ENCODE peak calls at places on chromosomes 11 and 22, in eight cellular contexts. One of them, this sample, is unnamed.

GRCh38 chr11:46338988-46339666 is 8.1 kb upstream of the DGKZ start:
- DNase-seq in fibroblast of the aortic adventitia: no peak
- DNase-seq in heart left ventricle: peak; percentile 69
- DNase-seq in GM12865: no peak
- DNase-seq in right lobe of liver: no peak
- DNase-seq in left ventricle myocardium inferior: peak; percentile 61
- DNase-seq in psoas muscle: peak; percentile 33
- DNase-seq in BJ: no peak
- DNase-seq in this sample: no peak

GRCh38 chr11:2378527-2379210 is 1.6 kb downstream of the CD81 start:
- DNase-seq in fibroblast of the aortic adventitia: peak; percentile 63
- DNase-seq in heart left ventricle: peak; percentile 66
- DNase-seq in GM12865: no peak
- DNase-seq in right lobe of liver: peak; percentile 28
- DNase-seq in left ventricle myocardium inferior: peak; percentile 62
- DNase-seq in psoas muscle: peak; percentile 68
- DNase-seq in BJ: no peak
- DNase-seq in this sample: no peak

GRCh38 chr11:33445761-33446161 is 188.6 kb downstream of the HIPK3 start:
- DNase-seq in fibroblast of the aortic adventitia: peak; percentile 47
- DNase-seq in heart left ventricle: no peak
- DNase-seq in GM12865: no peak
- DNase-seq in right lobe of liver: no peak
- DNase-seq in left ventricle myocardium inferior: no peak
- DNase-seq in psoas muscle: no peak
- DNase-seq in BJ: no peak
- DNase-seq in this sample: no peak

GRCh38 chr11:124583827-124584226 is 14.0 kb downstream of the OR8A1 start:
- DNase-seq in fibroblast of the aortic adventitia: no peak
- DNase-seq in heart left ventricle: no peak
- DNase-seq in GM12865: no peak
- DNase-seq in right lobe of liver: no peak
- DNase-seq in left ventricle myocardium inferior: no peak
- DNase-seq in psoas muscle: no peak
- DNase-seq in BJ: no peak
- DNase-seq in this sample: no peak

GRCh38 chr11:66002648-66003225 is 434 bp downstream of the BANF1 start:
- DNase-seq in fibroblast of the aortic adventitia: peak; percentile 45
- DNase-seq in heart left ventricle: no peak
- DNase-seq in GM12865: no peak
- DNase-seq in right lobe of liver: peak; percentile 75
- DNase-seq in left ventricle myocardium inferior: peak; percentile 50
- DNase-seq in psoas muscle: peak; percentile 82
- DNase-seq in BJ: no peak
- DNase-seq in this sample: no peak

GRCh38 chr11:13695886-13696285 is 27.4 kb downstream of the FAR1 start:
- DNase-seq in fibroblast of the aortic adventitia: no peak
- DNase-seq in heart left ventricle: no peak
- DNase-seq in GM12865: no peak
- DNase-seq in right lobe of liver: no peak
- DNase-seq in left ventricle myocardium inferior: no peak
- DNase-seq in psoas muscle: no peak
- DNase-seq in BJ: no peak
- DNase-seq in this sample: no peak

GRCh38 chr11:27842290-27842689 is 142.0 kb upstream of the BDNF start:
- DNase-seq in fibroblast of the aortic adventitia: no peak
- DNase-seq in heart left ventricle: no peak
- DNase-seq in GM12865: peak; percentile 17
- DNase-seq in right lobe of liver: no peak
- DNase-seq in left ventricle myocardium inferior: no peak
- DNase-seq in psoas muscle: no peak
- DNase-seq in BJ: no peak
- DNase-seq in this sample: no peak

GRCh38 chr22:29259253-29259899 is 8.4 kb downstream of the RHBDD3 start:
- DNase-seq in fibroblast of the aortic adventitia: no peak
- DNase-seq in heart left ventricle: no peak
- DNase-seq in GM12865: no peak
- DNase-seq in right lobe of liver: no peak
- DNase-seq in left ventricle myocardium inferior: no peak
- DNase-seq in psoas muscle: no peak
- DNase-seq in BJ: no peak
- DNase-seq in this sample: no peak

GRCh38 chr11:115958089-115959000 is 454.1 kb upstream of the CADM1 start:
- DNase-seq in fibroblast of the aortic adventitia: no peak
- DNase-seq in heart left ventricle: no peak
- DNase-seq in GM12865: no peak
- DNase-seq in right lobe of liver: no peak
- DNase-seq in left ventricle myocardium inferior: no peak
- DNase-seq in psoas muscle: no peak
- DNase-seq in BJ: no peak
- DNase-seq in this sample: no peak

GRCh38 chr11:68032997-68033707 is 2.7 kb downstream of the NDUFS8 start:
- DNase-seq in fibroblast of the aortic adventitia: no peak
- DNase-seq in heart left ventricle: no peak
- DNase-seq in GM12865: no peak
- DNase-seq in right lobe of liver: no peak
- DNase-seq in left ventricle myocardium inferior: no peak
- DNase-seq in psoas muscle: peak; percentile 14
- DNase-seq in BJ: no peak
- DNase-seq in this sample: no peak
- H3K4me3 ChIP-seq in fibroblast of the aortic adventitia: no peak overlapping the region
- H3K4me3 ChIP-seq in heart left ventricle: no peak overlapping the region
- H3K4me3 ChIP-seq in GM12865: no peak overlapping the region
- H3K4me3 ChIP-seq in right lobe of liver: peak overlapping the region; percentile 11
- H3K4me3 ChIP-seq in left ventricle myocardium inferior: peak overlapping the region; percentile 89
- H3K4me3 ChIP-seq in psoas muscle: no peak overlapping the region
- H3K4me3 ChIP-seq in BJ: no peak overlapping the region
- H3K4me3 ChIP-seq in this sample: no peak overlapping the region

DNA sequence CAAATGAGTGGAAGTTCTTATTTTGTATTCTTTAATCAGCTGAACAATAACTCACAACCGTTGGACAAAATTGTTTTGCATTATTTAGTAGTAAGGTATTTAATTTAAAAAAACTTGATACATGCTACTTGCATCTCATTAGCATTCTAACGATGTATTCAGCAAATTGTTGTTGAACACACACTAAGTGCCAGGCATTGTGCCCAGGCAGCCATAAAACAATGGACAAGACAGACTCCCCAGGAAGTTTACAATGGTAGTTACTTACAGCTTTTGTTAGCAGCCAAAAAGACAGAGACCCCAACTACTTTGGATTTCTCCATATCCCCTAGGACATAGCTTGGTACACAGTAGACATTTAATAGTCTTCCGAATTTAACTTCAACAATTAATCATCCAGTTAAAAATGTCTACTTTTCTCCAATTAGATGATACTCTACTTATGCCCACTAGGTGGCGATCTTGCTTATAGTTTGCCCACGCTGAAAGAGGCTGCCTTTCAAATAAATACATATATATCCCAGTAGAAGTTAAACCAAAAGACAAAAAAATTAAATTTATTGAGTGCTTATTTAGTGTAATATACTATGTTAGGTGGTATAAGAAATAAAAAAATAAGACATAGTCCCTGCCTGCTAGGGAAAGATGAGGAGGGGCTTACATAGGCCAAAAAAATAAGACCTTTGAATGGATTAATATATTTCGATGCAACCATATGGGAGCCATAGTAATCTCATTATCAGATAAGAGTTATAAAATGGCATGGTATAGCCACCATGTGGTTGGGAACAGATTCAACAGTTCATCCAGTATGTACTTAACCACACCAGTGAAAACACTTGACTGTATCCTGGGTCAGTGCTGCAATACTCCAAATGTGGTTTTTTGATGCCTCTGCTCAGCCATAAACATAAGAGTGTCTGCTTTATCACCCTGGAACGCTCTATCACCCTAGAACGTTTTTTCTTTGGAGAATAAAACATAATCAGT is 2.1 kb upstream of the FJX1 start:
- DNase-seq in fibroblast of the aortic adventitia: peak; percentile 81
- DNase-seq in heart left ventricle: no peak
- DNase-seq in GM12865: peak; percentile 56
- DNase-seq in right lobe of liver: no peak
- DNase-seq in left ventricle myocardium inferior: no peak
- DNase-seq in psoas muscle: no peak
- DNase-seq in BJ: no peak
- DNase-seq in this sample: no peak
- TF ChIP-seq CTCF in fibroblast of the aortic adventitia: peak; percentile 61
- TF ChIP-seq CTCF in heart left ventricle: peak; percentile 83
- TF ChIP-seq CTCF in GM12865: peak; percentile 56
- TF ChIP-seq CTCF in right lobe of liver: peak; percentile 82
- TF ChIP-seq CTCF in left ventricle myocardium inferior: peak; percentile 79
- TF ChIP-seq CTCF in psoas muscle: peak; percentile 91
- TF ChIP-seq CTCF in BJ: peak; percentile 62
- TF ChIP-seq CTCF in this sample: peak; percentile 50

DNA sequence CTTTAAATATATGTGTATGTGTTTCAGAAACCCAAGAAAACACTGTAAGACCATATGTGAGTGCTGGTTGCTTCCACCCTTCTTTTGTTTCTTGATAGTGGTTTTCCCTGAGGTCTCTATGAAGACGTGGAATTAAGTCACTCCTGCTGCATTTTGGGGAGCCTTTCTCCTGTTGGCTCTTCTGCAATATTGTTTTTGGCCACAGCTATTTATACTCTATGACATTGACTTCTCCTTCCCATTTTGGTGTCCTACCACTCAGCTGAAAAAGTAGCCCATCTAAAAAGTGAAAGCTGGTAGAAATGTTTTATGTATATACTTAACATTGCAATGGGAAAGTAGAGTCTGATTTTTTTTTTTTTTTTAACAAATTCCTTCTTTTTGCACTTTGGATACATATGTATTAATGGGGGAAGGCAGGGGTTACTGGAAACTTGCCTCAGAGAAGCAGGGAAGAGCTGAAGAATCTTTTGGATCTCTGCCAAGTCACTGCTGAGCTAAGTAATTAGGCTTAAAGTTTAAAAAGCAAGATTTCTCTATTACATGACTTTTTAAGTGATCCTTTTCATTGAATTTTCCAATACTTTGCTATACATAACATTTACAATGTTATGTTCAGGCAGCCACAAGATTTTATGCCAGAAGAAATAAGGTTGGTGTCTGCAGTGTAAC is 1.8 kb downstream of the TTC17 start:
- DNase-seq in fibroblast of the aortic adventitia: peak; percentile 42
- DNase-seq in heart left ventricle: no peak
- DNase-seq in GM12865: peak; percentile 8
- DNase-seq in right lobe of liver: no peak
- DNase-seq in left ventricle myocardium inferior: no peak
- DNase-seq in psoas muscle: no peak
- DNase-seq in BJ: no peak
- DNase-seq in this sample: no peak
- H3K4me3 ChIP-seq in fibroblast of the aortic adventitia: peak overlapping the region; percentile 97
- H3K4me3 ChIP-seq in heart left ventricle: no peak overlapping the region
- H3K4me3 ChIP-seq in GM12865: peak overlapping the region; percentile 85
- H3K4me3 ChIP-seq in right lobe of liver: no peak overlapping the region
- H3K4me3 ChIP-seq in left ventricle myocardium inferior: peak overlapping the region; percentile 98
- H3K4me3 ChIP-seq in psoas muscle: peak overlapping the region; percentile 98
- H3K4me3 ChIP-seq in BJ: no peak overlapping the region
- H3K4me3 ChIP-seq in this sample: peak overlapping the region; percentile 9

GRCh38 chr11:91374794-91375193 is 849.8 kb upstream of the FAT3 start:
- DNase-seq in fibroblast of the aortic adventitia: no peak
- DNase-seq in heart left ventricle: no peak
- DNase-seq in GM12865: no peak
- DNase-seq in right lobe of liver: no peak
- DNase-seq in left ventricle myocardium inferior: no peak
- DNase-seq in psoas muscle: no peak
- DNase-seq in BJ: no peak
- DNase-seq in this sample: no peak

DNA sequence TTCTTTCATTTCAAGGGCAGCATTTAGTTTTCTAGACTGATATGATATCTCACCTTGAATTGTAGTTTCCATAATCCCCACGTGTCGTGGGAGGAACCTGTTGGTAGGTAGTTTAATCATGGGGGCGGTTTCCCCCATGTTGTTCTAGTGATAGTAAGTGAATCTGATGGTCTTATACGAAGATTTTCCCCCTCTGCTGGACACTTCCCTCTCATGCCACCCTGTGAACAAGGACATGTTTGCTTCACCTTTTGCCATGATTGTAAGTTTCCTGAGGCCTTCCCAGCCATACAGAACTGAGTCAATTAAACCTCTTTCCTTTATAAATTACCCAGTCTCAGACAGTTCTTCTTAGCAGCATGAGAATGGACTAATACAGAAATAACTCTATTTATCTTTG is 851.1 kb upstream of the FAT3 start:
- DNase-seq in fibroblast of the aortic adventitia: no peak
- DNase-seq in heart left ventricle: no peak
- DNase-seq in GM12865: no peak
- DNase-seq in right lobe of liver: no peak
- DNase-seq in left ventricle myocardium inferior: no peak
- DNase-seq in psoas muscle: no peak
- DNase-seq in BJ: no peak
- DNase-seq in this sample: no peak
- TF ChIP-seq CTCF in fibroblast of the aortic adventitia: no peak
- TF ChIP-seq CTCF in heart left ventricle: no peak
- TF ChIP-seq CTCF in GM12865: no peak
- TF ChIP-seq CTCF in right lobe of liver: no peak
- TF ChIP-seq CTCF in left ventricle myocardium inferior: no peak
- TF ChIP-seq CTCF in psoas muscle: no peak
- TF ChIP-seq CTCF in BJ: no peak
- TF ChIP-seq CTCF in this sample: peak; percentile 8